ENCODE peak calls at places on chromosome 7, in seven cellular contexts. One of them, this sample, is unnamed.

GRCh38 chr7:74093671-74094223 is 10.1 kb downstream of the LIMK1 start:
- DNase-seq in tibial artery: no peak
- DNase-seq in colonic mucosa: no peak
- DNase-seq in lower leg skin: no peak
- DNase-seq in lung: no peak
- DNase-seq in choroid plexus epithelial cell: no peak
- DNase-seq in BE2C: peak
- DNase-seq in this sample: no peak

GRCh38 chr7:133654547-133654946 is 401.7 kb downstream of the EXOC4 start:
- DNase-seq in tibial artery: no peak
- DNase-seq in colonic mucosa: no peak
- DNase-seq in lower leg skin: no peak
- DNase-seq in lung: no peak
- DNase-seq in choroid plexus epithelial cell: no peak
- DNase-seq in BE2C: no peak
- DNase-seq in this sample: no peak

GRCh38 chr7:102253973-102254370 is 32.7 kb upstream of the SH2B2 start:
- DNase-seq in tibial artery: no peak
- DNase-seq in colonic mucosa: no peak
- DNase-seq in lower leg skin: no peak
- DNase-seq in lung: no peak
- DNase-seq in choroid plexus epithelial cell: no peak
- DNase-seq in BE2C: no peak
- DNase-seq in this sample: no peak

GRCh38 chr7:124764071-124764846 is 1.3 kb downstream of the GPR37 start:
- DNase-seq in tibial artery: no peak
- DNase-seq in colonic mucosa: no peak
- DNase-seq in lower leg skin: no peak
- DNase-seq in lung: no peak
- DNase-seq in choroid plexus epithelial cell: no peak
- DNase-seq in BE2C: no peak
- DNase-seq in this sample: no peak

GRCh38 chr7:25619963-25620799 is 391.9 kb upstream of the NPVF start:
- DNase-seq in tibial artery: peak
- DNase-seq in colonic mucosa: no peak
- DNase-seq in lower leg skin: peak
- DNase-seq in lung: no peak
- DNase-seq in choroid plexus epithelial cell: peak
- DNase-seq in BE2C: peak
- DNase-seq in this sample: no peak

GRCh38 chr7:139133335-139134139 is 24.0 kb upstream of the ZC3HAV1 start:
- DNase-seq in tibial artery: peak
- DNase-seq in colonic mucosa: peak
- DNase-seq in lower leg skin: peak
- DNase-seq in lung: peak
- DNase-seq in choroid plexus epithelial cell: peak
- DNase-seq in BE2C: peak
- DNase-seq in this sample: peak

GRCh38 chr7:80139179-80139578 is 4.5 kb downstream of the GNAI1 start:
- DNase-seq in tibial artery: no peak
- DNase-seq in colonic mucosa: no peak
- DNase-seq in lower leg skin: no peak
- DNase-seq in lung: no peak
- DNase-seq in choroid plexus epithelial cell: peak
- DNase-seq in BE2C: no peak
- DNase-seq in this sample: no peak

GRCh38 chr7:70782729-70783290 is 349.1 kb upstream of the GALNT17 start:
- DNase-seq in tibial artery: no peak
- DNase-seq in colonic mucosa: no peak
- DNase-seq in lower leg skin: no peak
- DNase-seq in lung: no peak
- DNase-seq in choroid plexus epithelial cell: no peak
- DNase-seq in BE2C: no peak
- DNase-seq in this sample: no peak

GRCh38 chr7:97845622-97846203 is 26.5 kb downstream of the ASNS start:
- DNase-seq in tibial artery: no peak
- DNase-seq in colonic mucosa: no peak
- DNase-seq in lower leg skin: no peak
- DNase-seq in lung: no peak
- DNase-seq in choroid plexus epithelial cell: peak
- DNase-seq in BE2C: no peak
- DNase-seq in this sample: no peak

GRCh38 chr7:36264917-36265292 is 111.9 kb downstream of the EEPD1 start:
- DNase-seq in tibial artery: no peak
- DNase-seq in colonic mucosa: no peak
- DNase-seq in lower leg skin: no peak
- DNase-seq in lung: no peak
- DNase-seq in choroid plexus epithelial cell: no peak
- DNase-seq in BE2C: no peak
- DNase-seq in this sample: no peak

GRCh38 chr7:57819491-57819981 is 369.6 kb downstream of the ZNF716 start:
- DNase-seq in tibial artery: no peak
- DNase-seq in colonic mucosa: no peak
- DNase-seq in lower leg skin: no peak
- DNase-seq in lung: no peak
- DNase-seq in choroid plexus epithelial cell: no peak
- DNase-seq in BE2C: no peak
- DNase-seq in this sample: no peak

GRCh38 chr7:50730459-50731400 is 52.0 kb downstream of the GRB10 start:
- DNase-seq in tibial artery: no peak
- DNase-seq in colonic mucosa: no peak
- DNase-seq in lower leg skin: no peak
- DNase-seq in lung: no peak
- DNase-seq in choroid plexus epithelial cell: no peak
- DNase-seq in BE2C: no peak
- DNase-seq in this sample: no peak

GRCh38 chr7:44465490-44465889 is 25.0 kb downstream of the NUDCD3 start:
- DNase-seq in tibial artery: no peak
- DNase-seq in colonic mucosa: no peak
- DNase-seq in lower leg skin: no peak
- DNase-seq in lung: no peak
- DNase-seq in choroid plexus epithelial cell: peak
- DNase-seq in BE2C: no peak
- DNase-seq in this sample: no peak

GRCh38 chr7:44460325-44460724 is 30.1 kb downstream of the NUDCD3 start:
- DNase-seq in tibial artery: no peak
- DNase-seq in colonic mucosa: no peak
- DNase-seq in lower leg skin: no peak
- DNase-seq in lung: no peak
- DNase-seq in choroid plexus epithelial cell: no peak
- DNase-seq in BE2C: no peak
- DNase-seq in this sample: no peak

GRCh38 chr7:44466300-44467216 is 23.9 kb downstream of the NUDCD3 start:
- DNase-seq in tibial artery: no peak
- DNase-seq in colonic mucosa: no peak
- DNase-seq in lower leg skin: no peak
- DNase-seq in lung: no peak
- DNase-seq in choroid plexus epithelial cell: peak
- DNase-seq in BE2C: no peak
- DNase-seq in this sample: no peak

GRCh38 chr7:44461387-44461786 is 29.1 kb downstream of the NUDCD3 start:
- DNase-seq in tibial artery: no peak
- DNase-seq in colonic mucosa: no peak
- DNase-seq in lower leg skin: no peak
- DNase-seq in lung: no peak
- DNase-seq in choroid plexus epithelial cell: peak
- DNase-seq in BE2C: no peak
- DNase-seq in this sample: no peak

DNA sequence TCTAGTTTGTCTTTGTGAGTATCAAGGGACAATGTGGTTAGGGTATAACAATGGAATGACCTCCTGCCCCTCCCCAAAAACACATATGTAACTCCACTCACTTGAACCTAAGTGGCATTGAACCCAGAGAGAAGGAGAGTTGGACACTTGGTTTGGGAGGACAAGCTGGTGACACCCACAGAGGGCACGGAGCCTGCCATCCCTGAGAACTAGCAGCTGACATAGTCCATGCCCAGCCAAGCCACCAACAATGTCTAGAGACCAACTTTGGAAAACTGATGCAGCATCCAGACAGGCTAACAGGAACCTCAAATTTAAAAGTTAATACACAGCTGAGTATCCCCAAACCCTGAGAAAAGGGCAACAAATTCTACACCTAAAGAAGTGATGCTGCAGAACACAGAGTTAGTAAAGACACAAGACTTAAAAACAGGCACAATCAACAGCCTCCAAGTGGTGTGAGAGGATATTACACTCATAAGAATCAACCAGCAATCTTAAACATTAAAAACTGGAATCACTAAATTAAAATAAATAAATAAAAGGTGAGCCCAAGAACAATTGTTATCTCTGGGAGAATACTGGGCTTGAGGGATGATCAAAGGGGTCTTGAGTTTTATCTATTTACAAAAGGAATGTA is 27.2 kb downstream of the NUDCD3 start:
- DNase-seq in tibial artery: no peak
- DNase-seq in colonic mucosa: no peak
- DNase-seq in lower leg skin: no peak
- DNase-seq in lung: no peak
- DNase-seq in choroid plexus epithelial cell: peak
- DNase-seq in BE2C: no peak
- DNase-seq in this sample: no peak
- TF ChIP-seq CTCF in tibial artery: no peak
- TF ChIP-seq CTCF in colonic mucosa: no peak
- TF ChIP-seq CTCF in lower leg skin: no peak
- TF ChIP-seq CTCF in lung: no peak
- TF ChIP-seq CTCF in choroid plexus epithelial cell: peak
- TF ChIP-seq CTCF in BE2C: peak
- TF ChIP-seq CTCF in this sample: no peak

GRCh38 chr7:68629-69028 is 123.7 kb upstream of the FAM20C start:
- DNase-seq in tibial artery: no peak
- DNase-seq in colonic mucosa: no peak
- DNase-seq in lower leg skin: no peak
- DNase-seq in lung: no peak
- DNase-seq in choroid plexus epithelial cell: peak
- DNase-seq in BE2C: no peak
- DNase-seq in this sample: no peak

GRCh38 chr7:66741-67140 is 125.6 kb upstream of the FAM20C start:
- DNase-seq in tibial artery: no peak
- DNase-seq in colonic mucosa: no peak
- DNase-seq in lower leg skin: no peak
- DNase-seq in lung: no peak
- DNase-seq in choroid plexus epithelial cell: no peak
- DNase-seq in BE2C: no peak
- DNase-seq in this sample: no peak

GRCh38 chr7:65554-65953 is 126.8 kb upstream of the FAM20C start:
- DNase-seq in tibial artery: no peak
- DNase-seq in colonic mucosa: no peak
- DNase-seq in lower leg skin: no peak
- DNase-seq in lung: no peak
- DNase-seq in choroid plexus epithelial cell: peak
- DNase-seq in BE2C: no peak
- DNase-seq in this sample: no peak

GRCh38 chr7:66296-66695 is 126.1 kb upstream of the FAM20C start:
- DNase-seq in tibial artery: no peak
- DNase-seq in colonic mucosa: no peak
- DNase-seq in lower leg skin: no peak
- DNase-seq in lung: no peak
- DNase-seq in choroid plexus epithelial cell: no peak
- DNase-seq in BE2C: no peak
- DNase-seq in this sample: no peak

DNA sequence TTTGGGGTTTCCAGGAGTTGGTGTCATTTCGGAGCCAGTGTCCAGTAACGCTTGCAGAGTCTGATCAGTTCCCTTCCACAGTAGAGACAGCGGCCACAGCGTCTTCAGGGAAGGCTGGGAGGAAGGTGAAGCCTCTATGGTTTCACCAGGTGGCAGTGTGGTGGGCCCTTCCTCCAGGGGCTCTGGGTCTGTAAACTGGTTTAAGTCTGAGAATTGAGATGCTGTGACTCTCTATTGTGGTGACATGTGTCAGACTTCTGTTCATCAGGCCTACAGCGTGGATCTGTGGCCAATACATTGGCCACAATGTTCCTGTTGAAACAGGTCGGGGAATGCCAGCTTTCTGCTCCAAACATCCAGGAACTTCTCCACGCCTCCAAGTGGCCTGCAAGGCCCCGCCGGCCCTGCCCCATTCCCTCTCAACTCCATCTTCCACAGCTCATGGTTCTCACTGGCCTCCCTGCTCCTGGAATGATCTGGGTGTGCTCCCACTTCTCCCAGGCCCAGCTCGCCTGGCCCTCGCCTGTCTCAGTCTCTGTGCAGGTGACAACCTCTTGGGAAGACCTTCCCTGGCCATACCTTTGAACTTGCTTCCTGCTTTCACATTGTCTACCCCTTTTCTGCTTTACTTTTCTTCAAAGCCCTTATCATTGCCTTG is 124.5 kb upstream of the FAM20C start:
- DNase-seq in tibial artery: no peak
- DNase-seq in colonic mucosa: no peak
- DNase-seq in lower leg skin: no peak
- DNase-seq in lung: no peak
- DNase-seq in choroid plexus epithelial cell: no peak
- DNase-seq in BE2C: no peak
- DNase-seq in this sample: no peak
- TF ChIP-seq CTCF in tibial artery: no peak
- TF ChIP-seq CTCF in colonic mucosa: no peak
- TF ChIP-seq CTCF in lower leg skin: no peak
- TF ChIP-seq CTCF in lung: no peak
- TF ChIP-seq CTCF in choroid plexus epithelial cell: peak
- TF ChIP-seq CTCF in BE2C: no peak
- TF ChIP-seq CTCF in this sample: no peak

DNA sequence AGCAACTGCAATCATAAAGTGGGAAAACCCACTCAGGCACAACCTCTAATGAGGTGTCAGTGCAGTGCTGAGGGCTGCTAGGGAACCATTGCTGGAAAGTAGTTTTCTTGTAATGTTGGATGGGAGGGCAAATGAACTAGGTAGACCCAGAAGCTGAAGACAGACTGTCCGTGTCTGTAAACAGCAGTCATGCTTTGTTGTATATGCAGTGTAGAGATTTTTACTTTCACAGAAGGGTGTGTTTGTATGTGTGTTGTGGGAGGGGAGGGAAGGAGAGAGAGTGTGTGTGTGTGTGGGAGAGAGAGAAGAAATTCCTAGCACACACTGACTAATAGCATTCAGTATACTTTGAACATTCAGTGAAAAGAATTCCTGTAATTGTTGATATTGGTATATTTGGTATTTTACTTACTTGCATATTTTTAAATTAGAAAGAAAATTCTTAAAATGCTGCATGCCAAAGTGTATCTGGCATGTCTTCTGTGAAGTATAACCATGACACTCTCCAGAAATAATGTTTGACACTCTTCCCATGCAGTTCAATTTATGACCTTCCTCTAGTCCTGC is 28.8 kb downstream of the ITGB8 start:
- DNase-seq in tibial artery: no peak
- DNase-seq in colonic mucosa: no peak
- DNase-seq in lower leg skin: no peak
- DNase-seq in lung: no peak
- DNase-seq in choroid plexus epithelial cell: peak
- DNase-seq in BE2C: no peak
- DNase-seq in this sample: no peak
- TF ChIP-seq CTCF in tibial artery: no peak
- TF ChIP-seq CTCF in colonic mucosa: no peak
- TF ChIP-seq CTCF in lower leg skin: no peak
- TF ChIP-seq CTCF in lung: no peak
- TF ChIP-seq CTCF in choroid plexus epithelial cell: no peak
- TF ChIP-seq CTCF in BE2C: no peak
- TF ChIP-seq CTCF in this sample: no peak

DNA sequence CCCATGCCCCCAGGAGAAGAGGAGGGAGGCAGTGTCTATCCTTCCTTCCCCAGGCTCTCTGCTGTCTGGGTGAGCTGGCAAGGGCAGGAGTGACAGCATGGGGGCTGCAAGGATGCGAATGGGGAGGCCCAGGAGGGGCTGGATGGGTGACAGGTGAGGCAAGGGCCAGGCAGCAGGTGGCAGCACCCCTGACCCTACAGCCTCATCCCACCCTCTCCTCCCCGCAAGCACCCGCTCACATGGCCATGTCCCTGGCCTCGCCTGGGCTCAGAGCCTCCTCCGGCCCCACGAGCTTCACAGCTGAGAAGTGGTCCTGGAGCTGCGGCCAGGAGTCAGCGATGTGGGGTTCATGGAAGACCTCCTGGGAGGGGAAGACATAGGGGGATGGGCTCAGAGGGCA is 5.4 kb downstream of the PLOD3 start:
- DNase-seq in tibial artery: no peak
- DNase-seq in colonic mucosa: no peak
- DNase-seq in lower leg skin: no peak
- DNase-seq in lung: no peak
- DNase-seq in choroid plexus epithelial cell: no peak
- DNase-seq in BE2C: no peak
- DNase-seq in this sample: no peak
- TF ChIP-seq CTCF in tibial artery: no peak
- TF ChIP-seq CTCF in colonic mucosa: no peak
- TF ChIP-seq CTCF in lower leg skin: no peak
- TF ChIP-seq CTCF in lung: no peak
- TF ChIP-seq CTCF in choroid plexus epithelial cell: no peak
- TF ChIP-seq CTCF in BE2C: no peak
- TF ChIP-seq CTCF in this sample: no peak